ENCODE peak calls at places on chromosomes 13 and 19, in four cellular contexts. One of them, this sample, is unnamed.

GRCh38 chr19:13799669-13800068 is 4.4 kb downstream of the ZSWIM4 start:
- DNase-seq in RWPE1: no peak
- DNase-seq in stomach: no peak
- DNase-seq in mucosa of descending colon: no peak
- DNase-seq in this sample: no peak

GRCh38 chr19:13831560-13832056 is 36.4 kb downstream of the ZSWIM4 start:
- DNase-seq in RWPE1: no peak
- DNase-seq in stomach: no peak
- DNase-seq in mucosa of descending colon: peak
- DNase-seq in this sample: no peak

GRCh38 chr19:33622809-33623511 is 1.2 kb downstream of the CHST8 start:
- DNase-seq in RWPE1: no peak
- DNase-seq in stomach: no peak
- DNase-seq in mucosa of descending colon: no peak
- DNase-seq in this sample: no peak

GRCh38 chr13:90238433-90238832 is 1109.1 kb upstream of the MIR17HG start:
- DNase-seq in RWPE1: peak
- DNase-seq in stomach: no peak
- DNase-seq in mucosa of descending colon: no peak
- DNase-seq in this sample: no peak

GRCh38 chr13:47903836-47904235 is 97.2 kb downstream of the SUCLA2 start:
- DNase-seq in RWPE1: peak
- DNase-seq in stomach: no peak
- DNase-seq in mucosa of descending colon: no peak
- DNase-seq in this sample: no peak

GRCh38 chr13:68927387-68928026 is 1180.1 kb upstream of the ATXN8OS start:
- DNase-seq in RWPE1: peak
- DNase-seq in stomach: no peak
- DNase-seq in mucosa of descending colon: no peak
- DNase-seq in this sample: no peak

GRCh38 chr13:105552078-105552477 is 983.4 kb downstream of the EFNB2 start:
- DNase-seq in RWPE1: no peak
- DNase-seq in stomach: no peak
- DNase-seq in mucosa of descending colon: no peak
- DNase-seq in this sample: no peak

GRCh38 chr13:24684600-24684998 is 4.4 kb downstream of the ATP12A start:
- DNase-seq in RWPE1: no peak
- DNase-seq in stomach: no peak
- DNase-seq in mucosa of descending colon: no peak
- DNase-seq in this sample: no peak

GRCh38 chr13:86142080-86142479 is 342.9 kb upstream of the SLITRK6 start:
- DNase-seq in RWPE1: no peak
- DNase-seq in stomach: no peak
- DNase-seq in mucosa of descending colon: no peak
- DNase-seq in this sample: no peak

GRCh38 chr19:3585301-3586123 is at the start of gene GIPC3:
- DNase-seq in RWPE1: no peak
- DNase-seq in stomach: no peak
- DNase-seq in mucosa of descending colon: no peak
- DNase-seq in this sample: no peak

GRCh38 chr13:26531751-26532150 is 25.7 kb upstream of the WASF3 start:
- DNase-seq in RWPE1: no peak
- DNase-seq in stomach: no peak
- DNase-seq in mucosa of descending colon: no peak
- DNase-seq in this sample: peak

GRCh38 chr13:59166174-59166573 is 997.6 kb downstream of the DIAPH3 start:
- DNase-seq in RWPE1: no peak
- DNase-seq in stomach: no peak
- DNase-seq in mucosa of descending colon: no peak
- DNase-seq in this sample: no peak

DNA sequence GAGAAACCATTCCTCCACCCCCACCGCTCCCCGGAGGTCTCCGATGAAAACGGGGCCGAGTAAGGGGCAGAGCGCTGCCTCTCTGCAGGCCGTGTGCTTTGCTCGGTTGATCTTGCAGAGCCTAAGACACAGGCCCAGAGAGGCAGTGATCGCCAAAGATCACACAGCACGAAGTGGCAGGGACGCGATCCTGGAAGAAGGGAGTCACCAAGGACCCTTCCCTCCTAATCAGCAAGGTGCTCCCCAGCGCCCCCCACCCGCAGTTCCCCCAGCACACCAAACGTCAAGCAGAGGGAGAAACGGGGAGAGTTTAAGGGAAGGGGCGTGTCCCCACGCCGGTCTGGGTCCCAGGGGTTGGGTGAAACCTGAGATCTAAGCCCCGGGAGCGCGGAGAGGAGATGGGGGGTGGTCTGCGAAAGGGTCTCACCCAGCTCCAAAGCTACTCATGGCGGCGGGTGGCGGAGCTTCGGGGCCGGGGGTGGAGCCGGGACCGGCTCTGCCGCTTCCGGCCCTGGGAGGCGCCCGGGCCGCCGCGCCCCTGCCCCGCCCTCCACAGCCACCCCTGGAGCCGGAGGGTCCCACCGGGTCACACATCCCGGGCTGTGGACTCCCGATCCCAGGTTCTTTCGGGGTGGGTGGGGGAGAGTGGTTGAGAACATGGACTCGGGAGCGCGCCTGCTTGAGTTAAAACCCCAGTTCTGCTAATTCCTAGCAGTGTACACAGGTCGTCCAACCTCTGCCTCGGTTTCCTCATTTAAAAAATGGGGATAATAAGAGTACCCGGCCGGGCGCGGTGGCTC is at the start of gene EML2:
- DNase-seq in RWPE1: peak
- DNase-seq in stomach: peak
- DNase-seq in mucosa of descending colon: peak
- DNase-seq in this sample: no peak
- TF ChIP-seq CTCF in RWPE1: peak
- TF ChIP-seq CTCF in stomach: no peak
- TF ChIP-seq CTCF in mucosa of descending colon: no peak
- TF ChIP-seq CTCF in this sample: peak

GRCh38 chr13:80033286-80033685 is 307.6 kb downstream of the SPRY2 start:
- DNase-seq in RWPE1: no peak
- DNase-seq in stomach: no peak
- DNase-seq in mucosa of descending colon: no peak
- DNase-seq in this sample: no peak

GRCh38 chr13:80029170-80029569 is 311.8 kb downstream of the SPRY2 start:
- DNase-seq in RWPE1: no peak
- DNase-seq in stomach: no peak
- DNase-seq in mucosa of descending colon: peak
- DNase-seq in this sample: no peak

GRCh38 chr13:80035096-80035495 is 305.8 kb downstream of the SPRY2 start:
- DNase-seq in RWPE1: no peak
- DNase-seq in stomach: no peak
- DNase-seq in mucosa of descending colon: no peak
- DNase-seq in this sample: no peak

DNA sequence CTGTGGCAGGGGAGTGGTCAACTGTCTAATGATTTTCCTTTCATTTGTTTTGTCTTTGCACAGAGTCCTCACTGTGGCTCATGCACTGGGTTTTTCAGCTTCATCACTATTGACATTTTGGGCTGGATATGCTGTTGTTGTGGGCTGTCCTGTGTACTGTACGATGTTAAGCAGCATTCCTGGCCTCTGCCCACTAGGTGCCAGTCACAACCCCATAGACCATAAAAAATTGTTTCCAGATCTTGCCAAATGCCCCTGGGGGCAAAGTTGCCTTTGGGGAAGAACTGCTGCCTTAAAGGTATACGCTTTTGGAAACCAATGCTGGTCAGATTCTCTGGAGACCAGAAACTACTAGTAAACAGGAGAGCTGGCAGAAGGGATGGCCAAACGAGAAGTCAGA is 310.4 kb downstream of the SPRY2 start:
- DNase-seq in RWPE1: peak
- DNase-seq in stomach: no peak
- DNase-seq in mucosa of descending colon: peak
- DNase-seq in this sample: no peak
- TF ChIP-seq CTCF in RWPE1: no peak
- TF ChIP-seq CTCF in stomach: no peak
- TF ChIP-seq CTCF in mucosa of descending colon: no peak
- TF ChIP-seq CTCF in this sample: peak

GRCh38 chr19:18771328-18772242 is 19.5 kb downstream of the COMP start:
- DNase-seq in RWPE1: no peak
- DNase-seq in stomach: no peak
- DNase-seq in mucosa of descending colon: no peak
- DNase-seq in this sample: no peak
- TF ChIP-seq CTCF in RWPE1: no peak
- TF ChIP-seq CTCF in stomach: no peak
- TF ChIP-seq CTCF in mucosa of descending colon: no peak
- TF ChIP-seq CTCF in this sample: no peak

GRCh38 chr13:71754407-71754974 is 112.5 kb downstream of the DACH1 start:
- DNase-seq in RWPE1: no peak
- DNase-seq in stomach: no peak
- DNase-seq in mucosa of descending colon: no peak
- DNase-seq in this sample: no peak
- TF ChIP-seq CTCF in RWPE1: no peak
- TF ChIP-seq CTCF in stomach: no peak
- TF ChIP-seq CTCF in mucosa of descending colon: no peak
- TF ChIP-seq CTCF in this sample: no peak

GRCh38 chr19:2542341-2543069 is 66.6 kb downstream of the GADD45B start:
- DNase-seq in RWPE1: no peak
- DNase-seq in stomach: no peak
- DNase-seq in mucosa of descending colon: no peak
- DNase-seq in this sample: no peak

GRCh38 chr19:2538096-2538757 is 62.3 kb downstream of the GADD45B start:
- DNase-seq in RWPE1: no peak
- DNase-seq in stomach: no peak
- DNase-seq in mucosa of descending colon: no peak
- DNase-seq in this sample: no peak

GRCh38 chr19:2543463-2544442 is 67.8 kb downstream of the GADD45B start:
- DNase-seq in RWPE1: peak
- DNase-seq in stomach: peak
- DNase-seq in mucosa of descending colon: peak
- DNase-seq in this sample: peak

GRCh38 chr19:2540251-2540645 is 64.3 kb downstream of the GADD45B start:
- DNase-seq in RWPE1: no peak
- DNase-seq in stomach: no peak
- DNase-seq in mucosa of descending colon: no peak
- DNase-seq in this sample: no peak

GRCh38 chr19:2540646-2541454 is 64.9 kb downstream of the GADD45B start:
- DNase-seq in RWPE1: peak
- DNase-seq in stomach: peak
- DNase-seq in mucosa of descending colon: peak
- DNase-seq in this sample: peak
- TF ChIP-seq CTCF in RWPE1: no peak
- TF ChIP-seq CTCF in stomach: no peak
- TF ChIP-seq CTCF in mucosa of descending colon: no peak
- TF ChIP-seq CTCF in this sample: peak

DNA sequence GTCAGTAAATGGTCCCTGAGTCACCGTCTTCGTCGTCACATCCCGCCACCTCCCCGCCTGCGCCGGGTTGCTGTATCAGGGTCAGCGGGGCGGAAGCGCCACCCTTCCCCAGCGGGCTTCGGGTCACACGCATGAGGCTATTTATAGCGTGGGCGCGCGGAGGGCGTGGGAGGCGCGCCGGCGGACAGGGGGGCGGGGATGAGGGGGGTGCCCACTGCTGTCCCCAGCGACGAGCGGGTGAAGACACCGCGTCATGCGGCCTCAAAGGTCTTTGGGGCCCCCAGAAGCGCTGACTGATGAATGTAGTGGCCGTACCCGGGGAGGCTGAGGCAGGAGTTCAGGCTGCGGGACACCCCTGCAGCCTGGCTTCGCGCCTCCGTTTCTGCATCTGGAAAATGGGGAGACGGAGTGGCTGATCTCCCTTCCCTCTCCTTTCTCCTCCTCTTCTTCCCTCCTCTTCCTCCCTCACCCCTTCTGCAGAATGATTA is 7.9 kb downstream of the UNC13A start:
- DNase-seq in RWPE1: no peak
- DNase-seq in stomach: peak
- DNase-seq in mucosa of descending colon: peak
- DNase-seq in this sample: peak
- TF ChIP-seq CTCF in RWPE1: no peak
- TF ChIP-seq CTCF in stomach: no peak
- TF ChIP-seq CTCF in mucosa of descending colon: no peak
- TF ChIP-seq CTCF in this sample: no peak

DNA sequence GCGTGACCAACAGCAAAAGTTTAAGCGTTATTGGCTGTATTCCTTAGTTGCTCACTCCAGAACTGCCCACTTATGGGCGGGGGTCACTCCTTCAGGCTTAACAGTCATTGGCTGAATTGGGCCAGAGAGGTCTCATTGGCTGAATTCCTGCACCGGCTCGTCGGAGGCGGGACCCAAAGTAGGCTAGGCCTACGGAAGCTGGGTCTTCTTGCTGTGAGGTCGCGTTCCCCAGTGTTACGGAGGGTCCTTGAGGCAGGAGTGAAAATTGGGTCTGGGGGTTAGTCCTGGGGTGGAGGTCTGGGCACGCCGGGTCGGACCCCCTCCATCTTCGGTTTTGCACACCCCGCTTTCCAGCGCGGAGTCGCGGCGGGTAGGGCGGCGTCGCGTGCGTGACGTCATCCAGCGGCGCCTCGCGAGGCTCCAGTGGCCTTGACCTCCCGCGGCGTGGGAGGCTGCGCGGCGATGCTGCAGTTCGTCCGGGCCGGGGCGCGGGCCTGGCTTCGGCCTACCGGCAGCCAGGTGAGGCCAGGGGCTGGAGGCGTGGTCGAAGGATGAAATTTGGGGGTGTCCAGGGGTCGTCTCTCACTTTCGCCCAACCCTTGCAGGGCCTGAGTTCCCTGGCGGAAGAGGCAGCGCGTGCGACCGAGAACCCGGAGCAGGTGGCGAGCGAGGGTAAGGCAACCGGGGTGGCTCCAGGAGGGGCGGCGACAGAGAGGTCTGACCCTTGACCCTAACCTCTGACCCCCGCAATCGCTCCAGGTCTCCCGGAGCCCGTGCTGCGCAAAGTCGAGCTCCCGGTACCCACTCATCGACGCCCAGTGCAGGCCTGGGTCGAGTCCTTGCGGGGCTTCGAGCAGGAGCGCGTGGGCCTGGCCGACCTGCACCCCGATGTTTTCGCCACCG is at the start of gene MRPL4:
- DNase-seq in RWPE1: peak
- DNase-seq in stomach: peak
- DNase-seq in mucosa of descending colon: peak
- DNase-seq in this sample: peak
- TF ChIP-seq CTCF in RWPE1: no peak
- TF ChIP-seq CTCF in stomach: no peak
- TF ChIP-seq CTCF in mucosa of descending colon: no peak
- TF ChIP-seq CTCF in this sample: no peak

This sample was measured in osteocyte.